ENCODE peak calls at places on chromosomes 12 and 14, in ten cellular contexts. One of them, this sample, is unnamed.

GRCh38 chr12:108779998-108780688 is 48.8 kb upstream of the CORO1C start:
- DNase-seq in H4: no peak
- DNase-seq in tibial artery: no peak
- DNase-seq in endodermal cell: no peak
- DNase-seq in nephron progenitor cell: no peak
- DNase-seq in activated naive CD4-positive, alpha-beta T cell treated with anti-CD3 and anti-CD28 coated beads, Interleukin-2, amount 50 U/mL, for 16 hours: no peak
- DNase-seq in AG04450: no peak
- DNase-seq in EL: no peak
- DNase-seq in GM10248: no peak
- DNase-seq in T47D: no peak
- DNase-seq in this sample: no peak

GRCh38 chr12:32400114-32400672 is 835 bp downstream of the FGD4 start:
- DNase-seq in H4: no peak
- DNase-seq in tibial artery: no peak
- DNase-seq in endodermal cell: peak
- DNase-seq in nephron progenitor cell: no peak
- DNase-seq in activated naive CD4-positive, alpha-beta T cell treated with anti-CD3 and anti-CD28 coated beads, Interleukin-2, amount 50 U/mL, for 16 hours: no peak
- DNase-seq in AG04450: no peak
- DNase-seq in EL: no peak
- DNase-seq in GM10248: no peak
- DNase-seq in T47D: peak
- DNase-seq in this sample: no peak

GRCh38 chr14:69315302-69315701 is 55.3 kb downstream of the GALNT16 start:
- DNase-seq in H4: no peak
- DNase-seq in tibial artery: no peak
- DNase-seq in endodermal cell: peak
- DNase-seq in nephron progenitor cell: no peak
- DNase-seq in activated naive CD4-positive, alpha-beta T cell treated with anti-CD3 and anti-CD28 coated beads, Interleukin-2, amount 50 U/mL, for 16 hours: no peak
- DNase-seq in AG04450: no peak
- DNase-seq in EL: no peak
- DNase-seq in GM10248: no peak
- DNase-seq in T47D: no peak
- DNase-seq in this sample: no peak

GRCh38 chr12:50101663-50102062 is 2.1 kb upstream of the GPD1 start:
- DNase-seq in H4: peak
- DNase-seq in tibial artery: no peak
- DNase-seq in endodermal cell: peak
- DNase-seq in nephron progenitor cell: no peak
- DNase-seq in activated naive CD4-positive, alpha-beta T cell treated with anti-CD3 and anti-CD28 coated beads, Interleukin-2, amount 50 U/mL, for 16 hours: no peak
- DNase-seq in AG04450: peak
- DNase-seq in EL: peak
- DNase-seq in GM10248: no peak
- DNase-seq in T47D: peak
- DNase-seq in this sample: peak

GRCh38 chr14:32430326-32430725 is 101.2 kb downstream of the AKAP6 start:
- DNase-seq in H4: no peak
- DNase-seq in tibial artery: no peak
- DNase-seq in endodermal cell: no peak
- DNase-seq in nephron progenitor cell: no peak
- DNase-seq in activated naive CD4-positive, alpha-beta T cell treated with anti-CD3 and anti-CD28 coated beads, Interleukin-2, amount 50 U/mL, for 16 hours: no peak
- DNase-seq in AG04450: no peak
- DNase-seq in EL: peak
- DNase-seq in GM10248: no peak
- DNase-seq in T47D: no peak
- DNase-seq in this sample: peak

GRCh38 chr12:120741476-120742206 is 16.0 kb downstream of the ACADS start:
- DNase-seq in H4: no peak
- DNase-seq in tibial artery: no peak
- DNase-seq in endodermal cell: no peak
- DNase-seq in nephron progenitor cell: no peak
- DNase-seq in activated naive CD4-positive, alpha-beta T cell treated with anti-CD3 and anti-CD28 coated beads, Interleukin-2, amount 50 U/mL, for 16 hours: no peak
- DNase-seq in AG04450: no peak
- DNase-seq in EL: no peak
- DNase-seq in GM10248: no peak
- DNase-seq in T47D: no peak
- DNase-seq in this sample: no peak

GRCh38 chr12:124752437-124753229 is 111.0 kb downstream of the SCARB1 start:
- DNase-seq in H4: no peak
- DNase-seq in tibial artery: no peak
- DNase-seq in endodermal cell: no peak
- DNase-seq in nephron progenitor cell: no peak
- DNase-seq in activated naive CD4-positive, alpha-beta T cell treated with anti-CD3 and anti-CD28 coated beads, Interleukin-2, amount 50 U/mL, for 16 hours: no peak
- DNase-seq in AG04450: no peak
- DNase-seq in EL: no peak
- DNase-seq in GM10248: no peak
- DNase-seq in T47D: no peak
- DNase-seq in this sample: no peak

GRCh38 chr12:122527478-122527944 is 462 bp downstream of the KNTC1 start:
- DNase-seq in H4: no peak
- DNase-seq in tibial artery: no peak
- DNase-seq in endodermal cell: no peak
- DNase-seq in nephron progenitor cell: peak
- DNase-seq in activated naive CD4-positive, alpha-beta T cell treated with anti-CD3 and anti-CD28 coated beads, Interleukin-2, amount 50 U/mL, for 16 hours: peak
- DNase-seq in AG04450: no peak
- DNase-seq in EL: peak
- DNase-seq in GM10248: peak
- DNase-seq in T47D: no peak
- DNase-seq in this sample: no peak

GRCh38 chr14:103735439-103735814 is 19.8 kb downstream of the ZFYVE21 start:
- DNase-seq in H4: no peak
- DNase-seq in tibial artery: peak
- DNase-seq in endodermal cell: no peak
- DNase-seq in nephron progenitor cell: no peak
- DNase-seq in activated naive CD4-positive, alpha-beta T cell treated with anti-CD3 and anti-CD28 coated beads, Interleukin-2, amount 50 U/mL, for 16 hours: no peak
- DNase-seq in AG04450: no peak
- DNase-seq in EL: no peak
- DNase-seq in GM10248: no peak
- DNase-seq in T47D: no peak
- DNase-seq in this sample: no peak

GRCh38 chr12:117967512-117967911 is 1.3 kb downstream of the KSR2 start:
- DNase-seq in H4: no peak
- DNase-seq in tibial artery: no peak
- DNase-seq in endodermal cell: peak
- DNase-seq in nephron progenitor cell: no peak
- DNase-seq in activated naive CD4-positive, alpha-beta T cell treated with anti-CD3 and anti-CD28 coated beads, Interleukin-2, amount 50 U/mL, for 16 hours: no peak
- DNase-seq in AG04450: no peak
- DNase-seq in EL: no peak
- DNase-seq in GM10248: no peak
- DNase-seq in T47D: no peak
- DNase-seq in this sample: no peak